ENCODE peak calls at places on chromosomes 7 and 10, in four cellular contexts. One of them, this sample, is unnamed.
A peak's percentile ranks its signal among the peaks of the same experiment; 100 is the strongest.

GRCh38 chr10:126481181-126481580 is 92.9 kb upstream of the ADAM12 start:
- DNase-seq in HFF-Myc: no peak
- DNase-seq in GM12878: no peak
- DNase-seq in body of pancreas: no peak
- DNase-seq in this sample: no peak

GRCh38 chr10:64113796-64114195 is 592.6 kb downstream of the REEP3 start:
- DNase-seq in HFF-Myc: no peak
- DNase-seq in GM12878: no peak
- DNase-seq in body of pancreas: no peak
- DNase-seq in this sample: no peak

GRCh38 chr10:44105643-44106042 is 279.3 kb downstream of the CXCL12 start:
- DNase-seq in HFF-Myc: no peak
- DNase-seq in GM12878: no peak
- DNase-seq in body of pancreas: no peak
- DNase-seq in this sample: peak; percentile 19

GRCh38 chr10:72712136-72712535 is 20.2 kb downstream of the MCU start:
- DNase-seq in HFF-Myc: no peak
- DNase-seq in GM12878: no peak
- DNase-seq in body of pancreas: no peak
- DNase-seq in this sample: no peak

GRCh38 chr10:58570307-58570723 is 57.6 kb downstream of the BICC1 start:
- DNase-seq in HFF-Myc: no peak
- DNase-seq in GM12878: no peak
- DNase-seq in body of pancreas: no peak
- DNase-seq in this sample: no peak

GRCh38 chr10:65313406-65313805 is 1612.4 kb upstream of the LRRTM3 start:
- DNase-seq in HFF-Myc: no peak
- DNase-seq in GM12878: no peak
- DNase-seq in body of pancreas: no peak
- DNase-seq in this sample: peak; percentile 23

GRCh38 chr10:85137253-85137652 is 808.9 kb downstream of the CCSER2 start:
- DNase-seq in HFF-Myc: no peak
- DNase-seq in GM12878: no peak
- DNase-seq in body of pancreas: no peak
- DNase-seq in this sample: no peak

GRCh38 chr10:77925795-77926565 is 575 bp downstream of the DLG5 start:
- DNase-seq in HFF-Myc: no peak
- DNase-seq in GM12878: no peak
- DNase-seq in body of pancreas: peak; percentile 81
- DNase-seq in this sample: no peak

DNA sequence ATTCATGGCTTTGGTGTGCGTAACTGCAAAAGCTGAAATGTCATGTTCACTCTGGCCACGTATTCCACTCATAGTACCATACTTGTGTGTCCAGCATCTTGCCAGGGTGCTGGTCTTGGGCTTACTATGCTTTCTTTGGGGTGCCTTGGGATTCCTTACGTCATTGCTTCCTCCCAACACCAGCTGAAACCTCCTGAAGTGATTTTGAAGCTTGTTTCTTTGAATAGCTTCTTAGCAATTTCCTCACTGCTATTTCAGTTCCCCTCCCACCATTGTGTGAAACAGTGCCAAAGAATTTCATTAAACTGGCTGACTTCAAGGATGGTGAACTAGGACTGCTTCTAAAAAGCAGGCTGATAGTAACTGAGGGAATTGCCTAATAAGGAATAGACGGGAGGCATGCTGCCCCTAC is 36.9 kb downstream of the ENTPD1 start:
- DNase-seq in HFF-Myc: no peak
- DNase-seq in GM12878: peak; percentile 77
- DNase-seq in body of pancreas: no peak
- DNase-seq in this sample: peak; percentile 38
- H3K4me3 ChIP-seq in HFF-Myc: no peak overlapping the region
- H3K4me3 ChIP-seq in GM12878: peak overlapping the region; percentile 18
- H3K4me3 ChIP-seq in body of pancreas: no peak overlapping the region
- H3K4me3 ChIP-seq in this sample: no peak overlapping the region

GRCh38 chr7:151017370-151017952 is 6.8 kb downstream of the ATG9B start:
- DNase-seq in HFF-Myc: no peak
- DNase-seq in GM12878: no peak
- DNase-seq in body of pancreas: no peak
- DNase-seq in this sample: no peak

GRCh38 chr7:151017953-151018420 is 6.3 kb downstream of the ATG9B start:
- DNase-seq in HFF-Myc: no peak
- DNase-seq in GM12878: no peak
- DNase-seq in body of pancreas: peak; percentile 76
- DNase-seq in this sample: no peak

GRCh38 chr7:151016505-151016904 is 7.8 kb downstream of the ATG9B start:
- DNase-seq in HFF-Myc: no peak
- DNase-seq in GM12878: no peak
- DNase-seq in body of pancreas: no peak
- DNase-seq in this sample: no peak

GRCh38 chr7:151015967-151016366 is 8.3 kb downstream of the ATG9B start:
- DNase-seq in HFF-Myc: no peak
- DNase-seq in GM12878: no peak
- DNase-seq in body of pancreas: no peak
- DNase-seq in this sample: no peak

DNA sequence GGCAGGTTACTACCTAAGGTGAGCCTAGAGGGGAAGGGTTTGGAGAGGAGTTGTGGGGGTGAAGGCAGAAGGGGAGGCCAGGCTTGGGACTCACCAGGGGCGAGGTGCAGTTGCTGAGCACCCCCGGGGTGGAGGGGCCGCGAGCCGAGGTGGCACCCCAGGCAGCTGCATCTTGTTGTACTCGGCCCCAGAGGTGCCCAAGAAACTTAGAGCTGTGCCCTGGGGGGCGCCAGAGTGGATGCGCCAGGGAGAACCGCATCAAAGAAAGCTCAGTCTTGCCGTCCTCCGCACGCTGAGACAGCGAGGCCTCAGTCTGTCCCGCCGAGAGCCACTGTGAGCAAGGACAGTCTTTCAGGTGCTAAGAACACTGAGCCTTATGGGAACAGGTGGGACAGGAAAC is 7.4 kb downstream of the ATG9B start:
- DNase-seq in HFF-Myc: no peak
- DNase-seq in GM12878: no peak
- DNase-seq in body of pancreas: no peak
- DNase-seq in this sample: no peak
- H3K4me3 ChIP-seq in HFF-Myc: no peak overlapping the region
- H3K4me3 ChIP-seq in GM12878: no peak overlapping the region
- H3K4me3 ChIP-seq in body of pancreas: no peak overlapping the region
- H3K4me3 ChIP-seq in this sample: no peak overlapping the region

DNA sequence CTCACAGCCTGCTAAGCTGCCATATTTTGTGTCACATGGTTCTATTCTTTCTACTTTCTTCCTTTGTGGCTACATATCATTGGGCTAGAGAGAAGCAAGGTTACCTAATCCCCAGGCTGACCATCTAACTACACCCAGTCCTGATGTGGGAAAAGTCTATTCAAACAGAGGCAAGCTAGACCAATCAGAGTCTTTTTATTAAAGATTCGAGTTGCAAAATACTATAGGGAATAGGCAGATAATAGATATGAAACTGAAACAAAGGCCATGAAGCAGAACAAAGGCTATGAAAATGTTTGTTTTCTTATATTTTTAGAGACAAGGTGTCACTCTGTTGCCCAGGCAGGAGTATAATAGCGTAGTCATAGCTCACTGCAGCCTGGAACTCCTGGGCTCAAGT is 36.7 kb downstream of the MTERF1 start:
- DNase-seq in HFF-Myc: no peak
- DNase-seq in GM12878: peak; percentile 5
- DNase-seq in body of pancreas: no peak
- DNase-seq in this sample: no peak
- H3K4me3 ChIP-seq in HFF-Myc: no peak overlapping the region
- H3K4me3 ChIP-seq in GM12878: no peak overlapping the region
- H3K4me3 ChIP-seq in body of pancreas: no peak overlapping the region
- H3K4me3 ChIP-seq in this sample: no peak overlapping the region

GRCh38 chr10:51000976-51001375 is 73.3 kb upstream of the PRKG1 start:
- DNase-seq in HFF-Myc: no peak
- DNase-seq in GM12878: no peak
- DNase-seq in body of pancreas: no peak
- DNase-seq in this sample: no peak
- H3K4me3 ChIP-seq in HFF-Myc: no peak overlapping the region
- H3K4me3 ChIP-seq in GM12878: no peak overlapping the region
- H3K4me3 ChIP-seq in body of pancreas: no peak overlapping the region
- H3K4me3 ChIP-seq in this sample: no peak overlapping the region

GRCh38 chr7:92259610-92260247 is 14.0 kb downstream of the ANKIB1 start:
- DNase-seq in HFF-Myc: no peak
- DNase-seq in GM12878: no peak
- DNase-seq in body of pancreas: no peak
- DNase-seq in this sample: no peak

GRCh38 chr7:92259062-92259461 is 13.3 kb downstream of the ANKIB1 start:
- DNase-seq in HFF-Myc: no peak
- DNase-seq in GM12878: no peak
- DNase-seq in body of pancreas: no peak
- DNase-seq in this sample: no peak

GRCh38 chr7:92253251-92253650 is 7.5 kb downstream of the ANKIB1 start:
- DNase-seq in HFF-Myc: no peak
- DNase-seq in GM12878: no peak
- DNase-seq in body of pancreas: no peak
- DNase-seq in this sample: no peak

GRCh38 chr7:92251181-92251580 is 5.4 kb downstream of the ANKIB1 start:
- DNase-seq in HFF-Myc: no peak
- DNase-seq in GM12878: no peak
- DNase-seq in body of pancreas: no peak
- DNase-seq in this sample: no peak

GRCh38 chr7:92255308-92255707 is 9.5 kb downstream of the ANKIB1 start:
- DNase-seq in HFF-Myc: no peak
- DNase-seq in GM12878: no peak
- DNase-seq in body of pancreas: no peak
- DNase-seq in this sample: no peak
- H3K4me3 ChIP-seq in HFF-Myc: no peak overlapping the region
- H3K4me3 ChIP-seq in GM12878: no peak overlapping the region
- H3K4me3 ChIP-seq in body of pancreas: no peak overlapping the region
- H3K4me3 ChIP-seq in this sample: no peak overlapping the region

DNA sequence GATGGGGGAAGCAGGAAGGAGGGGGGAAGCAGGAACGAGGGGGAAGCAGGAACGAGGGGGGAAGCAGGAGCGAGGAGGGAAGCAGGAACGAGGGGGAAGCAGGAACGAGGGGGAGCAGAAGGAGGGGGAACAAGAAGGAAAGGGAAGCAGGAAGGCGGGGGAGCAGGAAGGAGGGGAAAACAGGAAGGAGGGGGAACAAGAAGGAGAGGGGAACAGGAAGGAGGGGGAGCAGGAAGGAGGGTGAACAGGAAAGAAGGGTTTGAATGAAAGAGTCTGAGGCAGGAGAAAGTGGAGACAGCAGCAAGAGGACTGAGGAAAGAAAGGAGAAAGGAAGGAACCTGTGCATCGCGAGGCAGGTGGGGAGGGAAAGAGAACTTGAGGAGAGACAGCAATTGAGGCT is 256.6 kb downstream of the PTEN start:
- DNase-seq in HFF-Myc: no peak
- DNase-seq in GM12878: no peak
- DNase-seq in body of pancreas: no peak
- DNase-seq in this sample: no peak
- H3K4me3 ChIP-seq in HFF-Myc: no peak overlapping the region
- H3K4me3 ChIP-seq in GM12878: no peak overlapping the region
- H3K4me3 ChIP-seq in body of pancreas: no peak overlapping the region
- H3K4me3 ChIP-seq in this sample: no peak overlapping the region

DNA sequence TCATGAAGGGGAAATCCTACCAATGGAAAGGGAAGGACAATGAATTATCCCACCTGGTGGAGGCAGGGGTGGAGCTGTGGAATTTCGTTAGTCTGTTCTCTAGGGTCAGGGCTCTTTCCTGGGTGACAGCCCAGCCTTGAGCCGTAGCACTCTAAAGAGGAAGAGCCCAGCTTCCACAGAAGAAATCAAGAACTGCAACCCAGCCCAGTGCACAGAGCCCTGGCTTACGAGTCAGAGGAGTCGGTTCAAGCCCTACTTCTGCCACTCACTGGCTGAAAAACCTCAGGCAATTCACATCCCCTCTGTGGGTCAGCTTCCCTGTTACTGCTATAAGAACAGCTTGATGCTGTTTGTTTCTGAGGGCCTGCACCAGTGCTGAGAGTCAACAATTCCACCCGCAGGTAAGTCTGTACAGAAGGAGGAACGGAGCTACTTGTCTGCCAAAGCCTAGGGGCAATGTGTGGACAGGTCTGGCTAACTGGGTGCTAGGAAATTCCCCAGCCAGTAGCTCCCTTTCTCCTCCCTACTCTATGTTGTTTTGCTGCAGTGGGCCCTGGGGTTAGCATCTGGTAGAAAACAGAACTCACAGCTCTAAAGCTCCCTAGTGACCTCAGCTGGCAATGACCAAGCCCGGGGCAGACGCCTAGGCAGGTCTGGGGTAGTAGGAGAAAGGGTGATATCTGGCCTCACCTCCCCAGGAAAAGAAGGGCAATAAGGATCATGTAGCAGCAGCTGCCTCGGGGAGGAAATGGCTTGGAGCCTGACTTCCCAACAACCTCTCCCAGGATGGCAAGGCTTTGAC is 3.3 kb downstream of the AVPI1 start:
- DNase-seq in HFF-Myc: no peak
- DNase-seq in GM12878: no peak
- DNase-seq in body of pancreas: peak; percentile 49
- DNase-seq in this sample: no peak
- H3K4me3 ChIP-seq in HFF-Myc: peak overlapping the region; percentile 24
- H3K4me3 ChIP-seq in GM12878: no peak overlapping the region
- H3K4me3 ChIP-seq in body of pancreas: no peak overlapping the region
- H3K4me3 ChIP-seq in this sample: no peak overlapping the region

DNA sequence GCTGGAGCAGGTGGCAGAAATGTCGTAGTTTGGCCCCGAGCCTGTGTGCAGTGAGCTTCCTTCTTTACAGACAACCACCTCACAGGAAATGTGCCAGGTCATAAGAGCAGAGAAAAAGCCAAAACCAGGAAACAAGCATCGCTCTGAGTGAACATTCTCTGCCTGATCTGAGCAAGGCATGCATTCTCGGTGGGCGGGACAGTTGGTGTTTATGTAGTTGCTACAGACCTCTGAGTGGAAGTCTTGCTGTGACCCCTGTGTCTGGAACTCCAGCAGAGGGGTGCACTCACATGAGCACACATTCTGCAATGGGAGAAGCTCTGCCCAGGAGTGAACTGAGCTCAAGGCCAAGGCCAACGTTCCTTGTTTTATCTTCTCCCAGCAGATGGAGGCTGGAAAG is 230.1 kb downstream of the TCERG1L start:
- DNase-seq in HFF-Myc: no peak
- DNase-seq in GM12878: no peak
- DNase-seq in body of pancreas: no peak
- DNase-seq in this sample: no peak
- H3K4me3 ChIP-seq in HFF-Myc: no peak overlapping the region
- H3K4me3 ChIP-seq in GM12878: no peak overlapping the region
- H3K4me3 ChIP-seq in body of pancreas: no peak overlapping the region
- H3K4me3 ChIP-seq in this sample: no peak overlapping the region

GRCh38 chr10:117137911-117138642 is at the start of gene VAX1:
- DNase-seq in HFF-Myc: no peak
- DNase-seq in GM12878: no peak
- DNase-seq in body of pancreas: no peak
- DNase-seq in this sample: no peak
- H3K4me3 ChIP-seq in HFF-Myc: peak within 1 kb of the TSS; percentile 34
- H3K4me3 ChIP-seq in GM12878: no peak within 1 kb of the TSS
- H3K4me3 ChIP-seq in body of pancreas: peak within 1 kb of the TSS; percentile 5
- H3K4me3 ChIP-seq in this sample: peak within 1 kb of the TSS; percentile 31